ENCODE peak calls at places on chromosomes 7 and 10, in four cellular contexts. M, B, Z and V are unnamed samples.

GRCh38 chr10:44981172-44982113 is 2.8 kb upstream of the DEPP1 start:
- DNase-seq in M (peak), B (no peak), Z (peak), V (peak)

GRCh38 chr10:85421421-85421820 is 945.2 kb downstream of the GRID1 start:
- DNase-seq in M (no peak), B (no peak), Z (no peak), V (no peak)

GRCh38 chr7:145700488-145700887 is 416.1 kb upstream of the CNTNAP2 start:
- DNase-seq in M (no peak), B (no peak), Z (no peak), V (no peak)

GRCh38 chr10:6299234-6299633 is 96.5 kb downstream of the PFKFB3 start:
- DNase-seq in M (no peak), B (no peak), Z (no peak), V (no peak)

GRCh38 chr10:122344741-122345258 is 29.7 kb upstream of the PLEKHA1 start:
- DNase-seq in M (peak), B (no peak), Z (peak), V (no peak)

GRCh38 chr10:53453196-53453595 is 680.6 kb upstream of the MBL2 start:
- DNase-seq in M (no peak), B (no peak), Z (no peak), V (no peak)

GRCh38 chr7:29086545-29086944 is 59.8 kb downstream of the CPVL start:
- DNase-seq in M (no peak), B (no peak), Z (no peak), V (no peak)

GRCh38 chr10:70348228-70348850 is 34.1 kb downstream of the LRRC20 start:
- DNase-seq in M (peak), B (peak), Z (peak), V (no peak)

GRCh38 chr10:101230185-101230917 is 1.1 kb upstream of the LBX1 start:
- DNase-seq in M (no peak), B (no peak), Z (peak), V (peak)

GRCh38 chr7:121406866-121407439 is 10.8 kb upstream of the FAM3C start:
- DNase-seq in M (no peak), B (no peak), Z (peak), V (no peak)

GRCh38 chr7:131202451-131202850 is 125.2 kb upstream of the MKLN1 start:
- DNase-seq in M (no peak), B (no peak), Z (no peak), V (no peak)

GRCh38 chr7:21253740-21254687 is 173.9 kb upstream of the SP4 start:
- DNase-seq in M (peak), B (peak), Z (peak), V (peak)

GRCh38 chr10:70807566-70807965 is 8.2 kb upstream of the SGPL1 start:
- DNase-seq in M (no peak), B (no peak), Z (no peak), V (no peak)

GRCh38 chr7:13627455-13627854 is 362.0 kb downstream of the ETV1 start:
- DNase-seq in M (no peak), B (no peak), Z (no peak), V (no peak)

GRCh38 chr7:37216923-37217322 is 231.7 kb downstream of the ELMO1 start:
- DNase-seq in M (no peak), B (no peak), Z (no peak), V (no peak)

GRCh38 chr7:50558380-50559051 is 6.7 kb downstream of the DDC start:
- DNase-seq in M (no peak), B (no peak), Z (peak), V (no peak)

GRCh38 chr10:24622781-24623301 is 100.8 kb downstream of the ARHGAP21 start:
- DNase-seq in M (no peak), B (no peak), Z (no peak), V (no peak)